ENCODE peak calls at places on chromosomes 4 and X, in nine cellular contexts. J is neural progenitor cell, T is IMR-90, C is AG04449, N is HCT116, H is fibroblast of pulmonary artery, Q is glutamatergic neuron, K is endothelial cell, I is endodermal cell. O is an unnamed sample.
A peak's percentile ranks its signal among the peaks of the same experiment; 100 is the strongest.

GRCh38 chrX:24341795-24342194 is 18.6 kb upstream of the SUPT20HL1 start:
- DNase-seq in J (no peak), T (peak; percentile 81), C (peak; percentile 70), N (no peak), H (peak; percentile 54), K (no peak), Q (no peak), I (no peak), O (no peak)

GRCh38 chrX:154123241-154124219 is 20.5 kb upstream of the OPN1LW start:
- DNase-seq in T (no peak), J (no peak), N (no peak), C (no peak), I (no peak), K (peak; percentile 31), Q (no peak), H (peak; percentile 3), O (no peak)

GRCh38 chrX:46574941-46575381 is 1.4 kb downstream of the CHST7 start:
- DNase-seq in I (peak; percentile 62), T (no peak), K (peak; percentile 5), J (peak; percentile 55), N (no peak), Q (peak; percentile 33), H (no peak), C (no peak), O (no peak)

GRCh38 chrX:56995271-56995994 is at the start of gene SPIN3:
- DNase-seq in K (peak; percentile 78), T (peak; percentile 59), Q (peak; percentile 91), I (peak; percentile 96), H (peak; percentile 67), J (peak; percentile 89), C (no peak), N (peak; percentile 73), O (peak; percentile 70)

GRCh38 chr4:117691572-117692351 is 342.5 kb upstream of the NDST3 start:
- DNase-seq in T (no peak), I (peak; percentile 49), J (no peak), K (no peak), C (no peak), N (no peak), Q (peak; percentile 59), H (no peak), O (no peak)

GRCh38 chr4:81839347-81840042 is 367.8 kb upstream of the RASGEF1B start:
- DNase-seq in C (no peak), I (no peak), J (no peak), K (no peak), Q (no peak), H (no peak), T (no peak), N (no peak), O (no peak)

GRCh38 chr4:6405417-6405747 is 67.0 kb downstream of the PPP2R2C start:
- DNase-seq in C (no peak), I (peak; percentile 58), Q (peak; percentile 49), T (no peak), H (no peak), J (peak; percentile 56), N (no peak), K (no peak), O (no peak)

GRCh38 chrX:11423362-11423818 is 130.2 kb downstream of the AMELX start:
- DNase-seq in T (peak; percentile 90), J (no peak), K (no peak), N (no peak), H (peak; percentile 69), Q (no peak), C (no peak), I (no peak), O (no peak)

GRCh38 chrX:129686422-129686948 is 31.7 kb upstream of the APLN start:
- DNase-seq in K (no peak), H (peak; percentile 79), Q (no peak), N (no peak), I (no peak), J (no peak), C (no peak), T (peak; percentile 5), O (no peak)

GRCh38 chr4:159222158-159222557 is 119.3 kb downstream of the RAPGEF2 start:
- DNase-seq in C (no peak), T (no peak), N (no peak), J (no peak), Q (no peak), I (no peak), H (no peak), K (no peak), O (no peak)

GRCh38 chr4:184039963-184040383 is 134.9 kb downstream of the STOX2 start:
- DNase-seq in H (no peak), C (no peak), Q (peak; percentile 43), I (no peak), T (no peak), K (peak; percentile 5), J (peak; percentile 67), N (no peak), O (no peak)

GRCh38 chr4:110075083-110075738 is 123.2 kb downstream of the ELOVL6 start:
- DNase-seq in H (no peak), Q (no peak), C (no peak), K (no peak), N (no peak), I (no peak), J (no peak), T (no peak), O (no peak)

GRCh38 chr4:26893491-26893890 is 32.9 kb downstream of the STIM2 start:
- DNase-seq in I (no peak), T (peak; percentile 38), K (no peak), H (no peak), Q (no peak), C (no peak), J (no peak), N (no peak), O (no peak)

GRCh38 chr4:157992038-157992706 is 180.7 kb downstream of the GASK1B start:
- DNase-seq in T (peak; percentile 77), N (peak; percentile 73), Q (no peak), H (peak; percentile 93), J (peak; percentile 72), C (no peak), I (no peak), K (peak; percentile 62), O (peak; percentile 61)

GRCh38 chrX:142052238-142052637 is 148.5 kb downstream of the MAGEC1 start:
- DNase-seq in I (no peak), J (no peak), K (no peak), Q (no peak), C (no peak), H (no peak), T (no peak), N (no peak), O (no peak)

GRCh38 chrX:18119856-18120255 is 100.8 kb downstream of the BEND2 start:
- DNase-seq in N (no peak), I (peak; percentile 38), Q (no peak), J (no peak), T (no peak), H (no peak), K (no peak), C (no peak), O (no peak)
- TF ChIP-seq CTCF in N (no peak), I (no peak), Q (no peak), J (no peak), T (no peak), H (no peak), K (no peak), C (no peak), O (no peak)

GRCh38 chr4:20251061-20251795 is 477 bp upstream of the SLIT2 start:
- DNase-seq in C (no peak), J (no peak), K (no peak), H (peak; percentile 43), N (no peak), I (no peak), T (peak; percentile 16), Q (no peak), O (no peak)
- TF ChIP-seq CTCF in C (no peak), J (no peak), K (no peak), H (no peak), N (no peak), I (no peak), T (no peak), Q (no peak), O (no peak)

DNA sequence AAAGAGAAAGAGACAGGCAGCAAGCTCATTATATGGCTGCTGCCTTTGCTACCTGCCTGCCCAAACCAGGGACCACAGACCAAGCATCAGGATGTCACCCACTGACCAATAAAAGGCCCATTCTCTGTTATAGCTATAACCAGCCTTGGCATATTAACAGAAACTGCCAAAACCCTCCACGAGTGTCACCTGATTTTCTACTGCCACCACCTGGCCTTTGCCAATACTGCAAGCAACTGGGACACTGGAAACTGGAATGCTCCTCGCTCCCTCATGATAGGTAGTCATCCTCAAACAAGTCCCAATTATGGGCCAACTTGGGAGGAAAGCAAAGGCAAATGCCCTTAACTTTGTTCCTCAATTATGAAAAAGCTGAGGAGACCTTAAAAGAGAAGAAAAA is 76.0 kb downstream of the SPIN4 start:
- DNase-seq in Q (peak; percentile 49), I (peak; percentile 80), T (peak; percentile 10), C (no peak), J (peak; percentile 22), H (peak; percentile 6), K (peak; percentile 51), N (peak; percentile 8), O (peak; percentile 14)
- TF ChIP-seq CTCF in Q (peak; percentile 25), I (peak; percentile 69), T (peak; percentile 52), C (peak; percentile 47), J (peak; percentile 50), H (peak; percentile 41), K (peak; percentile 41), N (peak; percentile 62), O (peak; percentile 48)

GRCh38 chrX:102651968-102652744 is 873 bp downstream of the GPRASP1 start:
- DNase-seq in N (no peak), T (peak; percentile 29), C (no peak), J (peak; percentile 41), Q (peak; percentile 41), K (peak; percentile 20), I (peak; percentile 66), H (peak; percentile 56), O (peak; percentile 6)
- TF ChIP-seq CTCF in N (no peak), T (peak; percentile 55), C (peak; percentile 49), J (peak; percentile 65), Q (peak; percentile 62), K (no peak), I (peak; percentile 75), H (peak; percentile 52), O (peak; percentile 67)

GRCh38 chr4:29948451-29948850 is 771.7 kb upstream of the PCDH7 start:
- DNase-seq in N (no peak), T (no peak), J (no peak), K (no peak), I (peak; percentile 50), Q (no peak), C (no peak), H (no peak), O (no peak)
- TF ChIP-seq CTCF in N (no peak), T (no peak), J (no peak), K (no peak), I (no peak), Q (no peak), C (no peak), H (no peak), O (no peak)

DNA sequence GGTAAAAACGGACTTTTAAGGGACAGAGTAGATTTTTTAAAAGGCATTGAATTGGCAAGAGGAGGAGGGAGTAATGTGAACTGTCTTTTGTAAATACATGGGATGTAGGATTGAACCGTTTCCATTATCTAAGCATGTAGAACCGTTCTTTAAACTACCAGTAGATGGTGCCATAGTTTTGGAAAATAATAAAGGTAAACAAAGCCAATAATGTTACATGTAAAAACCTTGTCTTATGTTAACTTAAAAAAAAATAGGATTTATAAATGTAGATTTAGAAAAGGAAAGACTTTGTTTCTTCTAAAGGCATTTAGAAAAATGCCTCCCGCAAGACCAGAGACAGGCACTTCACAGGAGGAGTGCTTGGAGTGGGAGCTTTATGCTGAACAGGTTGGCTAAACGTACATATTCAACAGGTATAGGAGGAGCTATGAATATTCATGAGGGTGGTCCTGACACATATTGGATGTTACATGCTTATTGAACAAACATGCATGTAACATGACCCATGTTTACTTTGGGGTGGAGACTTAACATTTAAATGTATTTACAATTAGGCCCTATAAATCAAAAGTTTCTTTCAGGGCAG is 45.5 kb upstream of the FAM241A start:
- DNase-seq in N (peak; percentile 61), Q (no peak), H (peak; percentile 81), I (peak; percentile 46), J (peak; percentile 41), K (no peak), T (peak; percentile 73), C (no peak), O (no peak)
- TF ChIP-seq CTCF in N (peak; percentile 42), Q (peak; percentile 66), H (peak; percentile 63), I (peak; percentile 88), J (peak; percentile 78), K (peak; percentile 60), T (peak; percentile 87), C (peak; percentile 40), O (peak; percentile 84)

O was measured in neural crest cell.